ENCODE peak calls at places on chromosomes 3 and 15, in nine cellular contexts. T is HepG2, Y is stomach, W is breast epithelium, S is fibroblast of pulmonary artery, K is epithelial cell of esophagus, P is psoas muscle, I is astrocyte of the spinal cord, G is A549. A is an unnamed sample.

GRCh38 chr3:46191730-46192129 is 16.4 kb downstream of the CCR1 start:
- DNase-seq in T (no peak), Y (no peak), W (no peak), S (no peak), K (no peak), P (no peak), I (no peak), G (no peak), A (no peak)

GRCh38 chr15:96273317-96274086 is 57.0 kb upstream of the NR2F2 start:
- DNase-seq in T (no peak), Y (no peak), W (no peak), S (peak), K (peak), P (no peak), I (peak), G (peak), A (peak)

GRCh38 chr3:79086514-79086913 is 681.3 kb downstream of the ROBO1 start:
- DNase-seq in T (peak), Y (peak), W (no peak), S (peak), K (peak), P (peak), I (peak), G (peak), A (peak)

GRCh38 chr3:153927107-153927506 is 194.1 kb upstream of the ARHGEF26 start:
- DNase-seq in T (no peak), Y (no peak), W (no peak), S (peak), K (peak), P (no peak), I (peak), G (no peak), A (peak)

GRCh38 chr3:119395923-119396358 is 67.5 kb downstream of the TMEM39A start:
- DNase-seq in T (no peak), Y (no peak), W (no peak), S (no peak), K (no peak), P (no peak), I (no peak), G (no peak), A (no peak)

GRCh38 chr3:59442056-59442455 is 392.2 kb upstream of the CFAP20DC start:
- DNase-seq in T (no peak), Y (no peak), W (no peak), S (no peak), K (no peak), P (no peak), I (no peak), G (no peak), A (no peak)

GRCh38 chr15:79834496-79834895 is 62.3 kb downstream of the MTHFS start:
- DNase-seq in T (no peak), Y (peak), W (no peak), S (no peak), K (peak), P (no peak), I (no peak), G (no peak), A (no peak)

GRCh38 chr15:99113547-99114271 is 8.8 kb downstream of the SYNM start:
- DNase-seq in T (peak), Y (no peak), W (no peak), S (no peak), K (no peak), P (no peak), I (no peak), G (no peak), A (no peak)

GRCh38 chr3:113910966-113911365 is 36.8 kb upstream of the ZDHHC23 start:
- DNase-seq in T (no peak), Y (no peak), W (no peak), S (no peak), K (peak), P (no peak), I (no peak), G (no peak), A (no peak)

GRCh38 chr3:113908133-113908532 is 39.7 kb upstream of the ZDHHC23 start:
- DNase-seq in T (no peak), Y (no peak), W (no peak), S (no peak), K (no peak), P (no peak), I (no peak), G (no peak), A (no peak)

GRCh38 chr3:113914646-113915045 is 33.2 kb upstream of the ZDHHC23 start:
- DNase-seq in T (no peak), Y (no peak), W (no peak), S (peak), K (peak), P (no peak), I (peak), G (no peak), A (peak)

DNA sequence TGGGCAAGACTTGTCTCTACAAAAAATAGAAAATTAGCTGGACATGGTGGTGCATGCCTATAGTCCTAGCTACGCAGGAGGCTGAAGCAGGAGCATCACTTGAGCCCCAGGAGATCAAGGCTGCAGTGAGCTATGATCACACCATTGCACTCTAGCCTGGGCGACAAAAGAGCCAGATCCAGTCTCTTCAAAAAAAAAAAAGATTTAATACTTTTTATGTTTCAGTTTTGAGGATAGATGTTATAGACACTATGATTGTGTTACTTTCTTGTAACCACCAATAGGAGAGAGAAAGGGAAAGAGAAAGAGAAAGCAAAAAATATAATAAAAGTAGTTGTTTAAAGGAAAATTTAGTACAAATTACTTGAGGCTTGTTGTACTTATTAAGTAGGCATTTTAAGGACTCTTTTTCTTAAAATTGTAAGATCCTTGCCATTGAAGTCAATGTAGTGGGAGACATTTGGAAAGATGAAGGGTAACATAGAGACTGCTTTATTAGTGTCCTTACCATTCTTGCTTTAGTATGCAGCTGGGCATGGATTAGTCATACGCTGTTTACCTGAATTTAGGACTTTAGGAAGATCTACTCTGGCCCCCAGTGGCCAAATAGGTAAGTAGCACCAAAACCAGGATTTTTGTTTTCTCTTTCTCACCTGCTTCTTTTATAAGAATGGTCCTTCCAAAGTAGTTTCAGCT is 35.1 kb upstream of the ZDHHC23 start:
- DNase-seq in T (peak), Y (peak), W (no peak), S (peak), K (peak), P (no peak), I (peak), G (peak), A (peak)
- H3K4me3 ChIP-seq in T (no peak), Y (no peak), W (no peak), S (no peak), K (no peak), P (no peak), I (no peak), G (no peak), A (peak)

DNA sequence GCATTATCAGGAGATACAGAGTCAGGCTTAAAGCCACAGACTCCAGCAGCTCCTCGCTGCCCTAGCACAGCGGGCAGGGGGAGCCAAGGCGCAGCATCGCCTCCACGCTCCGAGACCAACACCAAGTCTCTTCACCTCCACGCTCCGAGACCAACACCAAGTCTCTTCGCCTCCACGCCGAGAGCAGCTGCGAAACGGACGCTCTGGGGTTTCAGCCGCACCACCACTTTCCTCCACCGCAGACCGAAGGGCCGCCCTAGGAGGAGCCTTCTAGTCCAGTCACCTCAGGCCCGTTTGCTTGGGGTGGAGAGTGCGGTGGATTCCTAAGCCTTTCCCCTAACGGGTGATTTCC is 678 bp downstream of the DMXL2 start:
- DNase-seq in T (peak), Y (peak), W (no peak), S (peak), K (peak), P (peak), I (peak), G (peak), A (peak)
- TF ChIP-seq CTCF in T (peak), Y (peak), W (no peak), S (peak), K (peak), P (no peak), I (peak), G (peak), A (peak)

GRCh38 chr3:4723921-4724698 is 231.0 kb downstream of the ITPR1 start:
- DNase-seq in T (peak), Y (no peak), W (no peak), S (no peak), K (no peak), P (no peak), I (no peak), G (no peak), A (no peak)
- H3K4me3 ChIP-seq in T (no peak), Y (no peak), W (no peak), S (no peak), K (no peak), P (no peak), I (no peak), G (no peak), A (no peak)

GRCh38 chr3:11653298-11654055 is 9.8 kb upstream of the VGLL4 start:
- DNase-seq in T (peak), Y (no peak), W (no peak), S (no peak), K (no peak), P (no peak), I (no peak), G (no peak), A (no peak)
- TF ChIP-seq CTCF in T (no peak), Y (no peak), W (no peak), S (no peak), K (peak), P (peak), I (no peak), G (no peak), A (no peak)

GRCh38 chr3:121649645-121650044 is 11.1 kb downstream of the HCLS1 start:
- DNase-seq in T (no peak), Y (no peak), W (no peak), S (peak), K (peak), P (no peak), I (no peak), G (no peak), A (peak)

GRCh38 chr3:121648219-121648958 is 12.3 kb downstream of the HCLS1 start:
- DNase-seq in T (no peak), Y (no peak), W (no peak), S (peak), K (peak), P (no peak), I (no peak), G (no peak), A (no peak)

GRCh38 chr3:121654493-121655385 is 6.0 kb downstream of the HCLS1 start:
- DNase-seq in T (no peak), Y (no peak), W (no peak), S (no peak), K (no peak), P (no peak), I (no peak), G (no peak), A (no peak)

GRCh38 chr3:121651684-121652083 is 9.0 kb downstream of the HCLS1 start:
- DNase-seq in T (peak), Y (no peak), W (no peak), S (peak), K (peak), P (no peak), I (peak), G (no peak), A (peak)
- H3K4me3 ChIP-seq in T (no peak), Y (no peak), W (no peak), S (no peak), K (no peak), P (no peak), I (no peak), G (no peak), A (no peak)

GRCh38 chr3:26562324-26562723 is 60.2 kb upstream of the LRRC3B start:
- DNase-seq in T (no peak), Y (no peak), W (no peak), S (no peak), K (no peak), P (no peak), I (no peak), G (no peak), A (no peak)
- TF ChIP-seq CTCF in T (no peak), Y (no peak), W (no peak), S (no peak), K (no peak), P (no peak), I (no peak), G (no peak), A (no peak)

GRCh38 chr15:49427369-49427768 is 4.3 kb downstream of the FGF7 start:
- DNase-seq in T (no peak), Y (no peak), W (no peak), S (no peak), K (no peak), P (no peak), I (no peak), G (no peak), A (no peak)
- H3K4me3 ChIP-seq in T (no peak), Y (peak), W (peak), S (no peak), K (no peak), P (peak), I (no peak), G (no peak), A (peak)

GRCh38 chr15:58852347-58852746 is 81.1 kb downstream of the SLTM start:
- DNase-seq in T (peak), Y (no peak), W (no peak), S (peak), K (no peak), P (no peak), I (no peak), G (no peak), A (no peak)
- TF ChIP-seq CTCF in T (peak), Y (no peak), W (no peak), S (peak), K (peak), P (peak), I (no peak), G (peak), A (peak)

DNA sequence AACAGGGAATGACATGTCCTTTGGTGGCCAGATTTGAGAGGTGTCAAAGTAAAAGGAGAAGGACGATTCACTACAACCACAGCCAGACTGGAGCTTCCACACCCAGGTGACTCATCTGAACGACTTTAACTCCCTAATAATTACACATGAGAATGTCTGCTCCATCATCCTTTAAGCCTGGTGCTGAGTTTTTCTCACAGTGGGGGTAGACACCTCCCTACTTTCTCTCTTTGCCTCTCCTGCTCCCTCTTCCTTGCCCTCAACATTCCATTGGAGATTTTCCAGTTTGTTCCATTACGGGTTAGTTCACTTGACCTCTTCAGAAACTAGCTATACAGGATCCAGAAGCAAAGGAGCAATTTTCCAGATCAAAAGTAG is 154.3 kb upstream of the BHLHE40 start:
- DNase-seq in T (peak), Y (no peak), W (no peak), S (peak), K (peak), P (no peak), I (peak), G (peak), A (peak)
- H3K4me3 ChIP-seq in T (no peak), Y (no peak), W (no peak), S (no peak), K (no peak), P (peak), I (no peak), G (no peak), A (no peak)